ENCODE peak calls at places on chromosome 18, in eight cellular contexts. One of them, this sample, is unnamed.

GRCh38 chr18:75183524-75183923 is 25.4 kb downstream of the PTGR3 start:
- DNase-seq in HepG2: no peak
- DNase-seq in AG10803: no peak
- DNase-seq in pancreas: no peak
- DNase-seq in iPS DF 6.9: no peak
- DNase-seq in AG04450: no peak
- DNase-seq in psoas muscle: no peak
- DNase-seq in mesendoderm: peak
- DNase-seq in this sample: no peak

GRCh38 chr18:36899289-36899688 is 70.4 kb downstream of the KIAA1328 start:
- DNase-seq in pancreas: no peak
- DNase-seq in psoas muscle: no peak
- DNase-seq in AG10803: no peak
- DNase-seq in HepG2: peak
- DNase-seq in mesendoderm: peak
- DNase-seq in AG04450: no peak
- DNase-seq in iPS DF 6.9: peak
- DNase-seq in this sample: no peak

GRCh38 chr18:3498705-3499451 is 48.9 kb downstream of the TGIF1 start:
- DNase-seq in iPS DF 6.9: peak
- DNase-seq in AG04450: no peak
- DNase-seq in AG10803: peak
- DNase-seq in mesendoderm: peak
- DNase-seq in pancreas: no peak
- DNase-seq in psoas muscle: peak
- DNase-seq in HepG2: no peak
- DNase-seq in this sample: peak

GRCh38 chr18:74609535-74609934 is 11.9 kb downstream of the ZNF407 start:
- DNase-seq in iPS DF 6.9: no peak
- DNase-seq in HepG2: no peak
- DNase-seq in AG04450: peak
- DNase-seq in pancreas: no peak
- DNase-seq in psoas muscle: no peak
- DNase-seq in AG10803: peak
- DNase-seq in mesendoderm: no peak
- DNase-seq in this sample: peak

GRCh38 chr18:42640160-42640559 is 475.3 kb downstream of the RIT2 start:
- DNase-seq in AG10803: no peak
- DNase-seq in pancreas: no peak
- DNase-seq in HepG2: no peak
- DNase-seq in mesendoderm: peak
- DNase-seq in iPS DF 6.9: no peak
- DNase-seq in psoas muscle: no peak
- DNase-seq in AG04450: no peak
- DNase-seq in this sample: no peak

GRCh38 chr18:2515908-2516625 is 55.2 kb downstream of the METTL4 start:
- DNase-seq in iPS DF 6.9: no peak
- DNase-seq in AG10803: peak
- DNase-seq in pancreas: no peak
- DNase-seq in AG04450: peak
- DNase-seq in mesendoderm: peak
- DNase-seq in psoas muscle: no peak
- DNase-seq in HepG2: peak
- DNase-seq in this sample: peak

GRCh38 chr18:61738042-61738441 is 154.8 kb downstream of the RNF152 start:
- DNase-seq in AG10803: no peak
- DNase-seq in AG04450: no peak
- DNase-seq in mesendoderm: no peak
- DNase-seq in psoas muscle: no peak
- DNase-seq in HepG2: no peak
- DNase-seq in pancreas: no peak
- DNase-seq in iPS DF 6.9: no peak
- DNase-seq in this sample: peak

GRCh38 chr18:3808985-3809780 is 359.2 kb downstream of the TGIF1 start:
- DNase-seq in mesendoderm: no peak
- DNase-seq in AG04450: no peak
- DNase-seq in pancreas: no peak
- DNase-seq in iPS DF 6.9: no peak
- DNase-seq in AG10803: no peak
- DNase-seq in HepG2: no peak
- DNase-seq in psoas muscle: no peak
- DNase-seq in this sample: no peak

GRCh38 chr18:26710460-26711096 is 154.9 kb downstream of the AQP4 start:
- DNase-seq in pancreas: no peak
- DNase-seq in iPS DF 6.9: no peak
- DNase-seq in AG04450: no peak
- DNase-seq in HepG2: no peak
- DNase-seq in psoas muscle: no peak
- DNase-seq in mesendoderm: peak
- DNase-seq in AG10803: no peak
- DNase-seq in this sample: no peak

GRCh38 chr18:33440011-33440383 is 524 bp downstream of the CCDC178 start:
- DNase-seq in iPS DF 6.9: peak
- DNase-seq in mesendoderm: peak
- DNase-seq in psoas muscle: no peak
- DNase-seq in AG10803: peak
- DNase-seq in pancreas: peak
- DNase-seq in HepG2: no peak
- DNase-seq in AG04450: no peak
- DNase-seq in this sample: peak

GRCh38 chr18:2223859-2224258 is 347.4 kb downstream of the METTL4 start:
- DNase-seq in AG10803: peak
- DNase-seq in HepG2: peak
- DNase-seq in pancreas: no peak
- DNase-seq in psoas muscle: no peak
- DNase-seq in mesendoderm: peak
- DNase-seq in AG04450: no peak
- DNase-seq in iPS DF 6.9: no peak
- DNase-seq in this sample: no peak

GRCh38 chr18:65994294-65994693 is 243.5 kb downstream of the CDH7 start:
- DNase-seq in AG10803: no peak
- DNase-seq in iPS DF 6.9: no peak
- DNase-seq in HepG2: no peak
- DNase-seq in psoas muscle: no peak
- DNase-seq in pancreas: no peak
- DNase-seq in mesendoderm: no peak
- DNase-seq in AG04450: no peak
- DNase-seq in this sample: no peak

GRCh38 chr18:26656944-26657536 is 108.7 kb upstream of the KCTD1 start:
- DNase-seq in pancreas: peak
- DNase-seq in AG10803: peak
- DNase-seq in AG04450: peak
- DNase-seq in psoas muscle: peak
- DNase-seq in HepG2: peak
- DNase-seq in iPS DF 6.9: no peak
- DNase-seq in mesendoderm: peak
- DNase-seq in this sample: peak

GRCh38 chr18:10398571-10398970 is 55.9 kb upstream of the APCDD1 start:
- DNase-seq in mesendoderm: no peak
- DNase-seq in psoas muscle: no peak
- DNase-seq in AG10803: no peak
- DNase-seq in iPS DF 6.9: no peak
- DNase-seq in HepG2: no peak
- DNase-seq in AG04450: no peak
- DNase-seq in pancreas: no peak
- DNase-seq in this sample: no peak

GRCh38 chr18:75252136-75252535 is 41.5 kb downstream of the TSHZ1 start:
- DNase-seq in HepG2: no peak
- DNase-seq in AG10803: no peak
- DNase-seq in psoas muscle: no peak
- DNase-seq in pancreas: no peak
- DNase-seq in mesendoderm: no peak
- DNase-seq in AG04450: no peak
- DNase-seq in iPS DF 6.9: no peak
- DNase-seq in this sample: no peak

GRCh38 chr18:35030234-35030989 is 10.8 kb upstream of the MAPRE2 start:
- DNase-seq in psoas muscle: no peak
- DNase-seq in mesendoderm: no peak
- DNase-seq in iPS DF 6.9: no peak
- DNase-seq in HepG2: no peak
- DNase-seq in pancreas: no peak
- DNase-seq in AG10803: no peak
- DNase-seq in AG04450: no peak
- DNase-seq in this sample: no peak

GRCh38 chr18:35029770-35030169 is 11.4 kb upstream of the MAPRE2 start:
- DNase-seq in pancreas: no peak
- DNase-seq in AG10803: no peak
- DNase-seq in psoas muscle: no peak
- DNase-seq in mesendoderm: no peak
- DNase-seq in AG04450: no peak
- DNase-seq in iPS DF 6.9: no peak
- DNase-seq in HepG2: no peak
- DNase-seq in this sample: no peak

GRCh38 chr18:35028556-35028955 is 12.7 kb upstream of the MAPRE2 start:
- DNase-seq in AG04450: no peak
- DNase-seq in HepG2: no peak
- DNase-seq in AG10803: peak
- DNase-seq in psoas muscle: no peak
- DNase-seq in iPS DF 6.9: no peak
- DNase-seq in pancreas: no peak
- DNase-seq in mesendoderm: no peak
- DNase-seq in this sample: no peak

GRCh38 chr18:35027206-35027605 is 14.0 kb upstream of the MAPRE2 start:
- DNase-seq in pancreas: no peak
- DNase-seq in mesendoderm: no peak
- DNase-seq in iPS DF 6.9: no peak
- DNase-seq in AG04450: no peak
- DNase-seq in AG10803: no peak
- DNase-seq in psoas muscle: no peak
- DNase-seq in HepG2: no peak
- DNase-seq in this sample: no peak

GRCh38 chr18:35029103-35029502 is 12.1 kb upstream of the MAPRE2 start:
- DNase-seq in mesendoderm: no peak
- DNase-seq in psoas muscle: peak
- DNase-seq in HepG2: no peak
- DNase-seq in pancreas: no peak
- DNase-seq in iPS DF 6.9: no peak
- DNase-seq in AG04450: peak
- DNase-seq in AG10803: peak
- DNase-seq in this sample: no peak
- H3K4me3 ChIP-seq in mesendoderm: no peak
- H3K4me3 ChIP-seq in psoas muscle: no peak
- H3K4me3 ChIP-seq in HepG2: no peak
- H3K4me3 ChIP-seq in pancreas: no peak
- H3K4me3 ChIP-seq in iPS DF 6.9: no peak
- H3K4me3 ChIP-seq in AG04450: no peak
- H3K4me3 ChIP-seq in AG10803: no peak
- H3K4me3 ChIP-seq in this sample: no peak

DNA sequence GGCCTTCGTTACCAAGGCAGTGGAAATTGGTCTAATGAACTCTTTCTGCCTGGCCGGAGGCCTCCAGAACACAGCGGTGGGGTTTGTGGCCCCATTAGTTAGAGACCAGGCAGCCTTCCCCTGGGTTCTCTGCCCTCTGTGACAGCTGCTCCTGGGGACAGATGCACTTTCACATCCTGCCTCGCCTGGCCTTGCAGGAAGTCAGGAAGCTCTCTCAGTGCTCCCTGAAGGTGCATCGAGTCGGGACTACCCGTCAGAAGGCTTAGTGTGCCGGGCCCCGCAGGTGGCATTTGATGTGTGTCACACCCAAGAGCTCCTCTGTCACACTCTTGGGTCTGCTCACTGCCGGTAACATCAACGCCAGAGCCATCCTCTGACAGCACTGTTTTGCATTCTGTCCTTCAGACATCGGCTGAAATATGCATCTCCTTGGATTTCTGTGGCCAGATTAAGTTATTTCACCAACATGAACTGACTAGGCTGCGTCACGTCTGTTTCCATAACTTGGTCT is 158.3 kb downstream of the LDLRAD4 start:
- DNase-seq in HepG2: no peak
- DNase-seq in AG04450: no peak
- DNase-seq in AG10803: no peak
- DNase-seq in mesendoderm: no peak
- DNase-seq in psoas muscle: no peak
- DNase-seq in pancreas: no peak
- DNase-seq in iPS DF 6.9: no peak
- DNase-seq in this sample: no peak
- H3K4me3 ChIP-seq in HepG2: no peak
- H3K4me3 ChIP-seq in AG04450: no peak
- H3K4me3 ChIP-seq in AG10803: no peak
- H3K4me3 ChIP-seq in mesendoderm: no peak
- H3K4me3 ChIP-seq in psoas muscle: no peak
- H3K4me3 ChIP-seq in pancreas: no peak
- H3K4me3 ChIP-seq in iPS DF 6.9: no peak
- H3K4me3 ChIP-seq in this sample: no peak

GRCh38 chr18:58572181-58572580 is 56.7 kb downstream of the ALPK2 start:
- DNase-seq in HepG2: no peak
- DNase-seq in AG10803: peak
- DNase-seq in AG04450: peak
- DNase-seq in pancreas: no peak
- DNase-seq in iPS DF 6.9: no peak
- DNase-seq in psoas muscle: no peak
- DNase-seq in mesendoderm: no peak
- DNase-seq in this sample: peak
- H3K4me3 ChIP-seq in HepG2: no peak
- H3K4me3 ChIP-seq in AG10803: no peak
- H3K4me3 ChIP-seq in AG04450: no peak
- H3K4me3 ChIP-seq in pancreas: no peak
- H3K4me3 ChIP-seq in iPS DF 6.9: no peak
- H3K4me3 ChIP-seq in psoas muscle: no peak
- H3K4me3 ChIP-seq in mesendoderm: no peak
- H3K4me3 ChIP-seq in this sample: no peak

GRCh38 chr18:24919141-24919540 is 432.8 kb downstream of the ZNF521 start:
- DNase-seq in mesendoderm: no peak
- DNase-seq in psoas muscle: no peak
- DNase-seq in HepG2: no peak
- DNase-seq in pancreas: no peak
- DNase-seq in AG10803: no peak
- DNase-seq in iPS DF 6.9: no peak
- DNase-seq in AG04450: no peak
- DNase-seq in this sample: no peak

GRCh38 chr18:24926649-24927048 is 425.3 kb downstream of the ZNF521 start:
- DNase-seq in mesendoderm: no peak
- DNase-seq in psoas muscle: no peak
- DNase-seq in AG10803: no peak
- DNase-seq in iPS DF 6.9: no peak
- DNase-seq in AG04450: no peak
- DNase-seq in HepG2: no peak
- DNase-seq in pancreas: no peak
- DNase-seq in this sample: no peak

GRCh38 chr18:24924066-24924716 is 427.8 kb downstream of the ZNF521 start:
- DNase-seq in AG10803: no peak
- DNase-seq in HepG2: no peak
- DNase-seq in mesendoderm: peak
- DNase-seq in iPS DF 6.9: no peak
- DNase-seq in psoas muscle: no peak
- DNase-seq in AG04450: no peak
- DNase-seq in pancreas: no peak
- DNase-seq in this sample: no peak

GRCh38 chr18:24923138-24923537 is 428.8 kb downstream of the ZNF521 start:
- DNase-seq in AG04450: no peak
- DNase-seq in HepG2: no peak
- DNase-seq in AG10803: no peak
- DNase-seq in psoas muscle: no peak
- DNase-seq in pancreas: no peak
- DNase-seq in mesendoderm: no peak
- DNase-seq in iPS DF 6.9: no peak
- DNase-seq in this sample: no peak

DNA sequence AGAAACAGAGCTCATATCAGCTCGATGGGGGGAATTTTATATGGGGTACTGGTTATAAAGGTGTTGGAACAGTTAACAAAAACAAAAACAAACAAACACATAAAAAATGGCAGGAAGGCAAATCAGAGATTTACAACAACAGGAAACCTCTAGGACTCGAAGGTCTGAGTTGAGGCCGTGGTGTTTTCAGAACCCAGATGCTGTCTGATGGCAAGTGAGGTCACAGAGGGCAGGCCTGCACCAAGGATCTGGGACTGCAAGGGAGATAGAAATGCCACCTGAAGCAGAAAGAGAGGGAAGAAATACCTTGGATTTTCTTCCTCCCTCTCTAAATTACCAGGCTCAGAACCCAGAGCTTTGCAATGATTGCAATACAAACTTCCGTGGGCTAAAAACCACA is 429.5 kb downstream of the ZNF521 start:
- DNase-seq in AG10803: no peak
- DNase-seq in pancreas: no peak
- DNase-seq in psoas muscle: no peak
- DNase-seq in HepG2: no peak
- DNase-seq in AG04450: no peak
- DNase-seq in iPS DF 6.9: no peak
- DNase-seq in mesendoderm: no peak
- DNase-seq in this sample: no peak
- H3K4me3 ChIP-seq in AG10803: no peak
- H3K4me3 ChIP-seq in pancreas: no peak
- H3K4me3 ChIP-seq in psoas muscle: no peak
- H3K4me3 ChIP-seq in HepG2: no peak
- H3K4me3 ChIP-seq in AG04450: no peak
- H3K4me3 ChIP-seq in iPS DF 6.9: no peak
- H3K4me3 ChIP-seq in mesendoderm: no peak
- H3K4me3 ChIP-seq in this sample: no peak

This sample was measured in skeletal muscle cell.